ENCODE peak calls at places on chromosomes 2 and 18, in nine cellular contexts. One of them, this sample, is unnamed.
A peak's percentile ranks its signal among the peaks of the same experiment; 100 is the strongest.

GRCh38 chr2:61135510-61135909 is 26.5 kb upstream of the C2orf74 start:
- DNase-seq in AG04449: no peak
- DNase-seq in stomach: no peak
- DNase-seq in heart right ventricle: no peak
- DNase-seq in gastrocnemius medialis: no peak
- DNase-seq in pancreas: no peak
- DNase-seq in right lobe of liver: no peak
- DNase-seq in HCT116: peak; percentile 13
- DNase-seq in psoas muscle: no peak
- DNase-seq in this sample: peak; percentile 18

GRCh38 chr2:105287692-105288091 is 41.8 kb downstream of the TGFBRAP1 start:
- DNase-seq in stomach: peak; percentile 61
- DNase-seq in HCT116: peak; percentile 16
- DNase-seq in right lobe of liver: no peak
- DNase-seq in heart right ventricle: no peak
- DNase-seq in AG04449: no peak
- DNase-seq in psoas muscle: no peak
- DNase-seq in gastrocnemius medialis: no peak
- DNase-seq in pancreas: no peak
- DNase-seq in this sample: peak; percentile 7

GRCh38 chr2:234410526-234410925 is 86.4 kb downstream of the ARL4C start:
- DNase-seq in AG04449: no peak
- DNase-seq in psoas muscle: no peak
- DNase-seq in stomach: no peak
- DNase-seq in gastrocnemius medialis: no peak
- DNase-seq in right lobe of liver: no peak
- DNase-seq in HCT116: no peak
- DNase-seq in heart right ventricle: no peak
- DNase-seq in pancreas: no peak
- DNase-seq in this sample: no peak

GRCh38 chr18:6624271-6624670 is 105.2 kb upstream of the ARHGAP28 start:
- DNase-seq in psoas muscle: no peak
- DNase-seq in heart right ventricle: no peak
- DNase-seq in stomach: no peak
- DNase-seq in pancreas: no peak
- DNase-seq in AG04449: no peak
- DNase-seq in right lobe of liver: no peak
- DNase-seq in gastrocnemius medialis: no peak
- DNase-seq in HCT116: no peak
- DNase-seq in this sample: no peak

GRCh38 chr2:64018715-64019082 is 529 bp downstream of the VPS54 start:
- DNase-seq in AG04449: no peak
- DNase-seq in HCT116: no peak
- DNase-seq in stomach: no peak
- DNase-seq in psoas muscle: no peak
- DNase-seq in gastrocnemius medialis: peak; percentile 13
- DNase-seq in heart right ventricle: no peak
- DNase-seq in pancreas: no peak
- DNase-seq in right lobe of liver: no peak
- DNase-seq in this sample: no peak

GRCh38 chr18:35756506-35757117 is 175.1 kb downstream of the GALNT1 start:
- DNase-seq in pancreas: peak; percentile 55
- DNase-seq in HCT116: peak; percentile 40
- DNase-seq in AG04449: no peak
- DNase-seq in stomach: peak; percentile 40
- DNase-seq in gastrocnemius medialis: peak; percentile 22
- DNase-seq in right lobe of liver: no peak
- DNase-seq in psoas muscle: no peak
- DNase-seq in heart right ventricle: no peak
- DNase-seq in this sample: no peak

GRCh38 chr2:35846-36245 is 10.5 kb downstream of the FAM110C start:
- DNase-seq in AG04449: no peak
- DNase-seq in psoas muscle: no peak
- DNase-seq in pancreas: no peak
- DNase-seq in stomach: peak; percentile 75
- DNase-seq in right lobe of liver: no peak
- DNase-seq in heart right ventricle: no peak
- DNase-seq in gastrocnemius medialis: no peak
- DNase-seq in HCT116: no peak
- DNase-seq in this sample: no peak

GRCh38 chr2:173854840-173855239 is 110.3 kb downstream of the SP3 start:
- DNase-seq in AG04449: peak; percentile 10
- DNase-seq in stomach: no peak
- DNase-seq in heart right ventricle: no peak
- DNase-seq in right lobe of liver: peak; percentile 52
- DNase-seq in psoas muscle: peak; percentile 59
- DNase-seq in HCT116: no peak
- DNase-seq in pancreas: no peak
- DNase-seq in gastrocnemius medialis: peak; percentile 35
- DNase-seq in this sample: peak; percentile 12

GRCh38 chr18:49580279-49580678 is 18.4 kb downstream of the LIPG start:
- DNase-seq in right lobe of liver: no peak
- DNase-seq in pancreas: no peak
- DNase-seq in HCT116: no peak
- DNase-seq in AG04449: no peak
- DNase-seq in psoas muscle: no peak
- DNase-seq in heart right ventricle: no peak
- DNase-seq in gastrocnemius medialis: no peak
- DNase-seq in stomach: no peak
- DNase-seq in this sample: no peak

GRCh38 chr2:148501545-148501944 is 143.0 kb upstream of the EPC2 start:
- DNase-seq in AG04449: no peak
- DNase-seq in pancreas: no peak
- DNase-seq in gastrocnemius medialis: no peak
- DNase-seq in right lobe of liver: no peak
- DNase-seq in heart right ventricle: no peak
- DNase-seq in psoas muscle: no peak
- DNase-seq in HCT116: no peak
- DNase-seq in stomach: no peak
- DNase-seq in this sample: no peak

DNA sequence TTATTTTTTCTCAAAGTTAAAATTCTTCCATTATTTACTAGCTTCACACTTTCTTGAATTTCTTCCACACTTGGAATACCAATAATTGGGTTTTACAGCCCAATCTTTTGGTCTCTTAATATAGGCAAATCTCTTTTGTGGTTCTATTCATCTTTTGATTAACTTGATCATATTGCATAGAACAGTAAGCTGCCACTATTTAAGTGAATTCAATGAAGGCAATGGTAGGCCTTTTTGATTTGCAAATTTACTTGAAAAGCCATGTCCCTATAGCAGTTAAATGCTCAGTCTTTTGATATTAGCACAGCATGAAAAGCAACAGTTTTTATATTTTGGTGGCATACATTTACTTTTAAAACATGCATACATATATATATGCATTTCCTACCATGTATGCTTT is 20.2 kb upstream of the DYNC1I2 start:
- DNase-seq in HCT116: no peak
- DNase-seq in psoas muscle: no peak
- DNase-seq in stomach: no peak
- DNase-seq in AG04449: no peak
- DNase-seq in right lobe of liver: no peak
- DNase-seq in pancreas: no peak
- DNase-seq in heart right ventricle: no peak
- DNase-seq in gastrocnemius medialis: no peak
- DNase-seq in this sample: no peak
- H3K4me3 ChIP-seq in HCT116: no peak overlapping the region
- H3K4me3 ChIP-seq in psoas muscle: no peak overlapping the region
- H3K4me3 ChIP-seq in stomach: no peak overlapping the region
- H3K4me3 ChIP-seq in AG04449: no peak overlapping the region
- H3K4me3 ChIP-seq in right lobe of liver: no peak overlapping the region
- H3K4me3 ChIP-seq in pancreas: no peak overlapping the region
- H3K4me3 ChIP-seq in heart right ventricle: no peak overlapping the region
- H3K4me3 ChIP-seq in gastrocnemius medialis: no peak overlapping the region
- H3K4me3 ChIP-seq in this sample: no peak overlapping the region

DNA sequence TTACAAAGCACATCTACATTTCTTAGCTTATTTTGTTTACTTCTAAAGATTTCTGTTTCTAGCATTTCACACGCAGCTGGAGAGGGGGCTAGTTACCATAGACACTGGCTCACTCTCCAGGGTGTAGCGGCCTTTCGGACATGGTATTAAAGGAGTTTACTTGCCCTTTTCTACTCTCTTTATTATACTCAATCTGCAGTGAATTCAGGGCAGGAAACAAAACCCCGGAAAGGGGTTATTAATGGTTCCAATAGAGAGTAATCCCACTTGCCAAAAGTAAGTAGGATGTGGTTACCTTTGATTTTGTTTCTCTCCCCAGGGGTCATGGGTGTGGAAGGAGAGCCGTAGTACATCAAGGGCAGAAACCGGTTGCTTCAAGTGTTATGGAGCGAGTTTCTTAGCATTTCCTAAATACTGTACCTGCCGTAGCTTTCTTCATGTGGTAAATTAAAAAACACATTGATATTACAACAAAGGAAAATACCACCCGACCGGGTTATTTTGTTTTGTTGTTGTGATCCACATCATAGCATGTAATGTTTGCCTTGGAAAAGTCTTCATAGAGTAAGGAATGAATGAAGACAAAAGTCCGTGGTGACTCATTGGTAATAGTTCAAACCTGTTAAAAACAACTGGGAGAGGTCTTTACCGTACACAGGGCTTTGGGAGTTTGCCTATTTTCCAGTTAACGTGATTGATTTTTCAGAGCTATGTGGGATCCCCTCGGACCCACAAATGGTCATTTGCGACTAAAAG is 71.4 kb downstream of the SLC4A3 start:
- DNase-seq in heart right ventricle: no peak
- DNase-seq in psoas muscle: no peak
- DNase-seq in AG04449: no peak
- DNase-seq in pancreas: no peak
- DNase-seq in gastrocnemius medialis: no peak
- DNase-seq in stomach: no peak
- DNase-seq in right lobe of liver: no peak
- DNase-seq in HCT116: peak; percentile 99
- DNase-seq in this sample: no peak
- TF ChIP-seq CTCF in heart right ventricle: no peak
- TF ChIP-seq CTCF in psoas muscle: no peak
- TF ChIP-seq CTCF in AG04449: no peak
- TF ChIP-seq CTCF in pancreas: no peak
- TF ChIP-seq CTCF in gastrocnemius medialis: no peak
- TF ChIP-seq CTCF in stomach: no peak
- TF ChIP-seq CTCF in right lobe of liver: no peak
- TF ChIP-seq CTCF in HCT116: no peak
- TF ChIP-seq CTCF in this sample: no peak

GRCh38 chr2:186433777-186434432 is 52.2 kb upstream of the ZC3H15 start:
- DNase-seq in AG04449: no peak
- DNase-seq in stomach: no peak
- DNase-seq in psoas muscle: no peak
- DNase-seq in heart right ventricle: no peak
- DNase-seq in HCT116: no peak
- DNase-seq in right lobe of liver: no peak
- DNase-seq in pancreas: no peak
- DNase-seq in gastrocnemius medialis: no peak
- DNase-seq in this sample: no peak
- H3K4me3 ChIP-seq in AG04449: no peak overlapping the region
- H3K4me3 ChIP-seq in stomach: no peak overlapping the region
- H3K4me3 ChIP-seq in psoas muscle: no peak overlapping the region
- H3K4me3 ChIP-seq in heart right ventricle: no peak overlapping the region
- H3K4me3 ChIP-seq in HCT116: no peak overlapping the region
- H3K4me3 ChIP-seq in right lobe of liver: no peak overlapping the region
- H3K4me3 ChIP-seq in pancreas: no peak overlapping the region
- H3K4me3 ChIP-seq in gastrocnemius medialis: no peak overlapping the region
- H3K4me3 ChIP-seq in this sample: no peak overlapping the region

DNA sequence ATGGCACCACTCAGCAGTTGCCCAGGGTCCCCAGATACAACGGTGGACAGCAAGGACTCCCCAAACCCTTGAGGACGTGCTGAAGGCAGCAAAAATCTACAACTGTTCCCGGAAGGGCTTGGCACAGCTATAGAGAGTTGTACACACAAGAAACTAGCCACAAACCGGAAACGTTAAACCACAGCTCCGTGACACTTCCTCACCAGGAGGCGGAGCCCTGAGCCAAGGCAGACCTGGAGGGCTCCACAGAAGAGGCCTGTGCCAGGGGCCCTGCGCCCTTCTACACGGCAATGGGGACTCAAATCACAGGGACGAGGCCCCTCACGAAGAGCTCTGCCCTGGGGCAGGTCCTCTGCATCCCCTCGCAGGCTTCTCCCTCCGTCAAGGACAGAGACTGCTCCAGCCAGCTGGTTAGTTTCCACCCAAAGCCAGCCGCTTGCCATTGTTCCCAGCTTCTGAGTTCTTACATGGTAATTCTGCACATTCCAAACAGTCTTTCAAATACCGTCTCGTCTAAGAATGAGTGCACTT is 133.3 kb downstream of the HDAC4 start:
- DNase-seq in AG04449: no peak
- DNase-seq in heart right ventricle: peak; percentile 65
- DNase-seq in psoas muscle: peak; percentile 83
- DNase-seq in pancreas: no peak
- DNase-seq in HCT116: peak; percentile 53
- DNase-seq in stomach: peak; percentile 80
- DNase-seq in right lobe of liver: peak; percentile 65
- DNase-seq in gastrocnemius medialis: no peak
- DNase-seq in this sample: no peak
- TF ChIP-seq CTCF in AG04449: peak; percentile 17
- TF ChIP-seq CTCF in heart right ventricle: peak; percentile 35
- TF ChIP-seq CTCF in psoas muscle: peak; percentile 21
- TF ChIP-seq CTCF in pancreas: no peak
- TF ChIP-seq CTCF in HCT116: peak; percentile 47
- TF ChIP-seq CTCF in stomach: no peak
- TF ChIP-seq CTCF in right lobe of liver: peak; percentile 7
- TF ChIP-seq CTCF in gastrocnemius medialis: peak; percentile 42
- TF ChIP-seq CTCF in this sample: peak; percentile 49

DNA sequence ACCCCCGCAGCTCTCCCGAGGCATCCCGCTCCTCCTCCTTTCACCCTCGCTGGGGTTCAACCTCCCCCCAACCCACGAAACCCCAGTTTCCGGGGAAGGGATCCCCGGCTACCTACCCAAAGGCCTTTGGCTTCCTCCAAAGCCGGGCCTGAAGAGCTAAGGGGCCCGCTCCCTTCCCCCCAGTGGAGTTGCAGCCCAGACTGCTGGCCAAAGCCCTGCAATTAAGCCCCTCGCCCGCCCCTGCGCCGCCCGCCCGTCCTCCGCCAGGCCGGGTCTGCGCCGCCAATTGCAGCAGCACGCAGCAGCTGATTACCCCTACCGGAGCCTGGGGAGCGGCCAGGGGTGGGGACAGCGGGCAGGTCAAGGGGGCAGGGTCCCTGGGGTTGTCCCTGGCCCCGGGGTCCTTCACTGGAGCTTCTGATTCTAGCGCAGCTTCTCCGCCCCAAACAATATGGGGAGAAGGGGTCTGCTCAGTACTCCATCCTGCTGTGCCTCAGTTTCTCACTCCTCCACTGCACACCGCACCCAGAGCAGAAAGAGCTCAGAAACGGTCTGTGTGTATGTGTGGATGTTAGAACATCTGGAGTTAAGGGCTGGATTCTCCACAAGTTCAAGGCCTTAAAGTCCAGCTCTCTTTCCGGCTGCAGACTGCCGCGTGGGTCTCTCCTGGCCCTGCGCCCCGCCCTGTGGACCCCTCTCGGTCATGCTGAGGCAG is 16.9 kb downstream of the WNT10A start:
- DNase-seq in stomach: no peak
- DNase-seq in right lobe of liver: no peak
- DNase-seq in AG04449: no peak
- DNase-seq in HCT116: no peak
- DNase-seq in pancreas: no peak
- DNase-seq in psoas muscle: no peak
- DNase-seq in heart right ventricle: no peak
- DNase-seq in gastrocnemius medialis: no peak
- DNase-seq in this sample: no peak
- H3K4me3 ChIP-seq in stomach: peak overlapping the region; percentile 2
- H3K4me3 ChIP-seq in right lobe of liver: no peak overlapping the region
- H3K4me3 ChIP-seq in AG04449: no peak overlapping the region
- H3K4me3 ChIP-seq in HCT116: peak overlapping the region; percentile 76
- H3K4me3 ChIP-seq in pancreas: no peak overlapping the region
- H3K4me3 ChIP-seq in psoas muscle: no peak overlapping the region
- H3K4me3 ChIP-seq in heart right ventricle: no peak overlapping the region
- H3K4me3 ChIP-seq in gastrocnemius medialis: peak overlapping the region; percentile 34
- H3K4me3 ChIP-seq in this sample: no peak overlapping the region